ENCODE peak calls at places on chromosome 16, in five cellular contexts. C, W, N, S and F are unnamed samples.

GRCh38 chr16:68396481-68396880 is 51.8 kb downstream of the SMPD3 start:
- DNase-seq in C (no peak), W (peak), N (peak), S (no peak), F (no peak)

GRCh38 chr16:4754865-4755264 is 12.1 kb downstream of the ZNF500 start:
- DNase-seq in C (no peak), W (no peak), N (no peak), S (no peak), F (no peak)

GRCh38 chr16:2195316-2196161 is 866 bp downstream of the CASKIN1 start:
- DNase-seq in C (no peak), W (no peak), N (no peak), S (no peak), F (no peak)

GRCh38 chr16:1932050-1933028 is 10.7 kb downstream of the MSRB1 start:
- DNase-seq in C (no peak), W (peak), N (peak), S (no peak), F (no peak)

GRCh38 chr16:31569360-31569717 is 41.6 kb downstream of the AHSP start:
- DNase-seq in C (no peak), W (no peak), N (no peak), S (no peak), F (no peak)

GRCh38 chr16:56411123-56411522 is 14.2 kb downstream of the AMFR start:
- DNase-seq in C (no peak), W (no peak), N (no peak), S (no peak), F (no peak)

GRCh38 chr16:29926675-29927522 is 873 bp upstream of the KCTD13 start:
- DNase-seq in C (no peak), W (peak), N (peak), S (no peak), F (no peak)

GRCh38 chr16:84806256-84806889 is 13.4 kb upstream of the CRISPLD2 start:
- DNase-seq in C (no peak), W (no peak), N (peak), S (peak), F (peak)

GRCh38 chr16:69848635-69849545 is 86.8 kb downstream of the WWP2 start:
- DNase-seq in C (no peak), W (peak), N (no peak), S (no peak), F (no peak)

GRCh38 chr16:72066747-72067146 is 3.7 kb downstream of the HPR start:
- DNase-seq in C (peak), W (no peak), N (peak), S (peak), F (no peak)

GRCh38 chr16:87701505-87701921 is 64.3 kb downstream of the KLHDC4 start:
- DNase-seq in C (no peak), W (no peak), N (no peak), S (no peak), F (no peak)

GRCh38 chr16:69106491-69107291 is 1.2 kb downstream of the HAS3 start:
- DNase-seq in C (peak), W (peak), N (no peak), S (no peak), F (peak)